ENCODE peak calls at places on chromosomes 1 and 21, in eight cellular contexts. W is hepatocyte; F is stimulated activated CD8-positive, alpha-beta memory T cell treated with anti-CD3 and anti-CD28 coated beads, Interleukin-2, amount 100 ng/mL, for 48 hours; N is NCI-H748 treated with DMSO at 0.1 percent for 48 hours; P is stimulated activated CD4-positive, alpha-beta T cell treated with anti-CD3 and anti-CD28 coated beads, Interleukin-1b, Interleukin-23, amount 100 ng/mL, for 48 hours; K is RWPE2; X is hepatic stellate cell; A is astrocyte. H is an unnamed sample.

GRCh38 chr1:37752213-37752582 is 12.7 kb downstream of the EPHA10 start:
- DNase-seq in W (no peak), F (no peak), N (no peak), P (no peak), K (no peak), X (no peak), A (no peak), H (no peak)

GRCh38 chr1:214439352-214440119 is 111.9 kb downstream of the PTPN14 start:
- DNase-seq in W (peak), F (no peak), N (peak), P (peak), K (peak), X (no peak), A (peak), H (no peak)

GRCh38 chr21:46109251-46110221 is 11.6 kb downstream of the COL6A2 start:
- DNase-seq in W (no peak), F (no peak), N (no peak), P (no peak), K (no peak), X (no peak), A (no peak), H (no peak)

GRCh38 chr1:46603481-46603857 is 599 bp downstream of the MKNK1 start:
- DNase-seq in W (no peak), F (no peak), N (no peak), P (no peak), K (no peak), X (no peak), A (no peak), H (no peak)

GRCh38 chr1:231301990-231302389 is 35.7 kb downstream of the EXOC8 start:
- DNase-seq in W (no peak), F (no peak), N (no peak), P (no peak), K (no peak), X (no peak), A (no peak), H (no peak)

GRCh38 chr1:159700312-159700711 is 14.1 kb downstream of the CRP start:
- DNase-seq in W (no peak), F (no peak), N (no peak), P (no peak), K (no peak), X (no peak), A (no peak), H (no peak)

GRCh38 chr1:211813590-211813989 is 17.0 kb downstream of the LPGAT1 start:
- DNase-seq in W (peak), F (no peak), N (no peak), P (no peak), K (no peak), X (no peak), A (peak), H (no peak)

GRCh38 chr1:109805486-109806180 is 41.9 kb upstream of the EPS8L3 start:
- DNase-seq in W (no peak), F (no peak), N (no peak), P (no peak), K (no peak), X (no peak), A (no peak), H (no peak)

GRCh38 chr1:52364235-52364839 is 1.7 kb downstream of the CC2D1B start:
- DNase-seq in W (no peak), F (no peak), N (no peak), P (peak), K (no peak), X (no peak), A (no peak), H (no peak)

GRCh38 chr1:210646258-210646616 is 317.5 kb downstream of the HHAT start:
- DNase-seq in W (no peak), F (no peak), N (no peak), P (no peak), K (no peak), X (no peak), A (no peak), H (no peak)

GRCh38 chr1:9629445-9630201 is 21.9 kb upstream of the PIK3CD start:
- DNase-seq in W (no peak), F (peak), N (no peak), P (peak), K (no peak), X (no peak), A (no peak), H (no peak)

GRCh38 chr1:39490596-39491145 is 765 bp upstream of the BMP8A start:
- DNase-seq in W (no peak), F (no peak), N (peak), P (no peak), K (no peak), X (no peak), A (no peak), H (no peak)

GRCh38 chr1:204217648-204218000 is 3.8 kb upstream of the GOLT1A start:
- DNase-seq in W (no peak), F (no peak), N (no peak), P (no peak), K (no peak), X (no peak), A (no peak), H (no peak)

GRCh38 chr1:240149488-240150094 is 57.9 kb downstream of the FMN2 start:
- DNase-seq in W (peak), F (no peak), N (peak), P (no peak), K (no peak), X (no peak), A (peak), H (no peak)

GRCh38 chr1:47399841-47400144 is 16.3 kb upstream of the FOXE3 start:
- DNase-seq in W (no peak), F (no peak), N (no peak), P (no peak), K (no peak), X (no peak), A (no peak), H (no peak)

GRCh38 chr1:172746091-172746949 is 87.4 kb downstream of the FASLG start:
- DNase-seq in W (peak), F (no peak), N (no peak), P (no peak), K (no peak), X (peak), A (peak), H (no peak)

GRCh38 chr1:198556969-198557368 is 16.5 kb upstream of the ATP6V1G3 start:
- DNase-seq in W (no peak), F (no peak), N (no peak), P (peak), K (no peak), X (no peak), A (no peak), H (no peak)

GRCh38 chr1:203136409-203137042 is 9.0 kb downstream of the ADORA1 start:
- DNase-seq in W (no peak), F (no peak), N (no peak), P (no peak), K (no peak), X (no peak), A (no peak), H (no peak)

GRCh38 chr1:28680141-28680540 is 11.6 kb downstream of the GMEB1 start:
- DNase-seq in W (no peak), F (no peak), N (no peak), P (no peak), K (no peak), X (no peak), A (no peak), H (no peak)

GRCh38 chr1:164786980-164787833 is 228.2 kb downstream of the PBX1 start:
- DNase-seq in W (peak), F (peak), N (peak), P (peak), K (peak), X (peak), A (peak), H (peak)

GRCh38 chr1:198135366-198135765 is 21.4 kb upstream of the NEK7 start:
- DNase-seq in W (no peak), F (no peak), N (no peak), P (no peak), K (no peak), X (no peak), A (no peak), H (no peak)

GRCh38 chr21:34092241-34092921 is 19.0 kb downstream of the MRPS6 start:
- DNase-seq in W (no peak), F (no peak), N (peak), P (no peak), K (no peak), X (no peak), A (no peak), H (no peak)

GRCh38 chr1:101781437-101781836 is 215.3 kb downstream of the OLFM3 start:
- DNase-seq in W (peak), F (no peak), N (peak), P (no peak), K (no peak), X (no peak), A (peak), H (no peak)

GRCh38 chr1:178621822-178622221 is 103.2 kb upstream of the RALGPS2 start:
- DNase-seq in W (no peak), F (no peak), N (no peak), P (no peak), K (no peak), X (no peak), A (no peak), H (no peak)

GRCh38 chr1:31423418-31423947 is 10.5 kb downstream of the SERINC2 start:
- DNase-seq in W (no peak), F (no peak), N (no peak), P (no peak), K (no peak), X (no peak), A (no peak), H (no peak)

GRCh38 chr21:31557956-31558838 is 101.3 kb upstream of the SOD1 start:
- DNase-seq in W (peak), F (peak), N (peak), P (peak), K (no peak), X (no peak), A (no peak), H (peak)

GRCh38 chr21:42746593-42747266 is 93.3 kb downstream of the PDE9A start:
- DNase-seq in W (no peak), F (no peak), N (no peak), P (peak), K (no peak), X (no peak), A (no peak), H (no peak)

GRCh38 chr1:61337981-61338848 is 255.9 kb downstream of the NFIA start:
- DNase-seq in W (peak), F (no peak), N (peak), P (no peak), K (peak), X (peak), A (peak), H (peak)

GRCh38 chr21:25039461-25040380 is 567.6 kb downstream of the MRPL39 start:
- DNase-seq in W (no peak), F (no peak), N (peak), P (no peak), K (no peak), X (no peak), A (peak), H (no peak)

GRCh38 chr1:197093226-197093887 is 26.3 kb upstream of the F13B start:
- DNase-seq in W (no peak), F (no peak), N (no peak), P (no peak), K (no peak), X (no peak), A (no peak), H (no peak)

GRCh38 chr1:71298633-71299032 is 217.8 kb upstream of the ZRANB2 start:
- DNase-seq in W (no peak), F (no peak), N (no peak), P (no peak), K (no peak), X (no peak), A (no peak), H (no peak)

GRCh38 chr21:45031231-45032191 is 42.9 kb upstream of the ADARB1 start:
- DNase-seq in W (peak), F (no peak), N (no peak), P (no peak), K (no peak), X (no peak), A (no peak), H (no peak)

GRCh38 chr21:42545745-42546144 is 32.1 kb downstream of the SLC37A1 start:
- DNase-seq in W (no peak), F (no peak), N (no peak), P (no peak), K (no peak), X (no peak), A (no peak), H (no peak)

H was measured in occipital lobe.